ENCODE peak calls at places on chromosomes 12 and 14, in five cellular contexts. D is ovary; V is right atrium auricular region; Y is naive thymus-derived CD4-positive, alpha-beta T cell; B is GM23338. J is an unnamed sample.

GRCh38 chr12:16555630-16556029 is 50.3 kb downstream of the LMO3 start:
- DNase-seq in Y (no peak), B (peak; percentile 60), V (no peak), D (no peak), J (no peak)

GRCh38 chr14:61558271-61558670 is 137.0 kb upstream of the HIF1A start:
- DNase-seq in V (peak; percentile 57), Y (no peak), D (no peak), B (no peak), J (no peak)

GRCh38 chr12:24952389-24952788 is 3.5 kb upstream of the BCAT1 start:
- DNase-seq in V (no peak), B (no peak), D (no peak), Y (no peak), J (no peak)

GRCh38 chr14:35607380-35607779 is 73.4 kb downstream of the INSM2 start:
- DNase-seq in D (no peak), B (no peak), V (no peak), Y (no peak), J (no peak)

GRCh38 chr12:111757361-111758119 is 9.2 kb upstream of the ALDH2 start:
- DNase-seq in B (no peak), V (peak; percentile 67), Y (no peak), D (no peak), J (no peak)

GRCh38 chr12:111728795-111729194 is 37.9 kb upstream of the ALDH2 start:
- DNase-seq in D (no peak), V (no peak), Y (no peak), B (no peak), J (no peak)

GRCh38 chr12:32467959-32468863 is 68.9 kb downstream of the FGD4 start:
- DNase-seq in B (no peak), D (no peak), V (no peak), Y (no peak), J (no peak)

GRCh38 chr12:92075425-92075891 is 70.2 kb downstream of the BTG1 start:
- DNase-seq in Y (no peak), V (no peak), D (no peak), B (no peak), J (no peak)

GRCh38 chr12:69779928-69780327 is 41.3 kb downstream of the RAB3IP start:
- DNase-seq in D (no peak), Y (no peak), V (no peak), B (peak; percentile 81), J (no peak)

GRCh38 chr12:80701388-80701787 is 6.0 kb upstream of the MYF6 start:
- DNase-seq in D (no peak), Y (no peak), V (no peak), B (no peak), J (no peak)

GRCh38 chr14:104936361-104937155 is 11.9 kb downstream of the PLD4 start:
- DNase-seq in Y (no peak), B (no peak), D (peak; percentile 33), V (no peak), J (no peak)

GRCh38 chr14:89158701-89159100 is 258.3 kb downstream of the FOXN3 start:
- DNase-seq in D (no peak), Y (no peak), B (no peak), V (no peak), J (no peak)

GRCh38 chr14:75249251-75249957 is 29.2 kb upstream of the FOS start:
- DNase-seq in D (no peak), B (peak; percentile 61), V (no peak), Y (peak; percentile 95), J (peak; percentile 96)

GRCh38 chr12:50934371-50934851 is 17.9 kb upstream of the HIGD1C start:
- DNase-seq in Y (no peak), V (no peak), D (no peak), B (no peak), J (no peak)

GRCh38 chr12:47820631-47821345 is 1.1 kb upstream of the HDAC7 start:
- DNase-seq in B (peak; percentile 92), V (peak; percentile 96), Y (no peak), D (peak; percentile 84), J (no peak)

GRCh38 chr12:19546027-19546426 is 106.7 kb downstream of the AEBP2 start:
- DNase-seq in Y (no peak), B (no peak), V (peak; percentile 65), D (no peak), J (no peak)

GRCh38 chr12:110159671-110160245 is 35.6 kb downstream of the IFT81 start:
- DNase-seq in V (no peak), D (no peak), Y (no peak), B (no peak), J (no peak)

GRCh38 chr14:87017335-87017734 is 975.6 kb downstream of the GALC start:
- DNase-seq in Y (no peak), D (no peak), V (no peak), B (peak; percentile 63), J (no peak)

GRCh38 chr12:80509781-80510556 is 65.9 kb downstream of the PTPRQ start:
- DNase-seq in B (no peak), Y (no peak), V (no peak), D (no peak), J (no peak)

GRCh38 chr14:70073924-70074566 is 114.7 kb downstream of the SLC8A3 start:
- DNase-seq in Y (no peak), D (peak; percentile 32), B (peak; percentile 90), V (peak; percentile 63), J (no peak)

GRCh38 chr14:105448706-105449111 is 25.9 kb upstream of the CRIP2 start:
- DNase-seq in D (peak; percentile 74), B (peak; percentile 88), V (peak; percentile 78), Y (peak; percentile 45), J (peak; percentile 55)

GRCh38 chr12:116665666-116666304 is 72.1 kb downstream of the SPRING1 start:
- DNase-seq in D (no peak), Y (no peak), V (no peak), B (peak; percentile 61), J (no peak)

GRCh38 chr12:124500232-124501079 is 67.0 kb downstream of the NCOR2 start:
- DNase-seq in D (no peak), B (peak; percentile 95), Y (no peak), V (no peak), J (no peak)

GRCh38 chr14:89011727-89012271 is 187.3 kb downstream of the TTC8 start:
- DNase-seq in V (no peak), Y (no peak), D (no peak), B (peak; percentile 47), J (no peak)

GRCh38 chr12:87660987-87661769 is 368.0 kb downstream of the C12orf50 start:
- DNase-seq in D (no peak), V (no peak), Y (no peak), B (no peak), J (no peak)

GRCh38 chr12:31005944-31006361 is 67.7 kb upstream of the DDX11 start:
- DNase-seq in V (no peak), D (no peak), B (no peak), Y (no peak), J (no peak)

GRCh38 chr12:30023186-30023585 is 239.4 kb upstream of the TMTC1 start:
- DNase-seq in B (no peak), Y (no peak), V (no peak), D (no peak), J (no peak)

GRCh38 chr14:59482471-59483331 is 1.5 kb downstream of the L3HYPDH start:
- DNase-seq in V (no peak), D (no peak), B (no peak), Y (no peak), J (no peak)

GRCh38 chr12:10211975-10212622 is 578 bp upstream of the GABARAPL1 start:
- DNase-seq in V (peak; percentile 99), Y (peak; percentile 83), D (peak; percentile 98), B (peak; percentile 94), J (peak; percentile 81)

GRCh38 chr14:92890830-92891598 is 31.9 kb upstream of the CHGA start:
- DNase-seq in B (no peak), D (no peak), Y (no peak), V (no peak), J (no peak)

GRCh38 chr12:10636611-10637010 is 23.2 kb upstream of the MAGOHB start:
- DNase-seq in B (peak; percentile 11), Y (no peak), V (no peak), D (no peak), J (no peak)

GRCh38 chr12:113479578-113480335 is 8.1 kb upstream of the LHX5 start:
- DNase-seq in B (peak; percentile 92), Y (no peak), V (no peak), D (peak; percentile 67), J (no peak)

GRCh38 chr12:104351023-104351983 is 47.8 kb downstream of the EID3 start:
- DNase-seq in B (peak; percentile 37), Y (no peak), D (no peak), V (peak; percentile 51), J (no peak)
- H3K27ac ChIP-seq in B (peak overlapping the region; percentile 63), Y (no peak overlapping the region), D (no peak overlapping the region), V (no peak overlapping the region), J (no peak overlapping the region)

GRCh38 chr12:108514468-108514972 is 557 bp upstream of the FICD start:
- DNase-seq in V (no peak), B (no peak), Y (no peak), D (no peak), J (no peak)
- H3K4me3 ChIP-seq in V (peak overlapping the region; percentile 85), B (peak overlapping the region; percentile 91), Y (peak overlapping the region; percentile 81), D (peak overlapping the region; percentile 26), J (peak overlapping the region; percentile 55)

GRCh38 chr14:99909500-99910064 is 116.4 kb downstream of the EML1 start:
- DNase-seq in Y (no peak), B (no peak), D (no peak), V (no peak), J (no peak)

GRCh38 chr14:99910337-99911268 is 117.4 kb downstream of the EML1 start:
- DNase-seq in Y (no peak), B (no peak), V (no peak), D (no peak), J (no peak)

GRCh38 chr14:99907761-99908652 is 114.8 kb downstream of the EML1 start:
- DNase-seq in D (no peak), V (no peak), B (no peak), Y (no peak), J (no peak)

GRCh38 chr14:99905121-99905520 is 111.9 kb downstream of the EML1 start:
- DNase-seq in V (no peak), Y (no peak), D (no peak), B (no peak), J (no peak)

DNA sequence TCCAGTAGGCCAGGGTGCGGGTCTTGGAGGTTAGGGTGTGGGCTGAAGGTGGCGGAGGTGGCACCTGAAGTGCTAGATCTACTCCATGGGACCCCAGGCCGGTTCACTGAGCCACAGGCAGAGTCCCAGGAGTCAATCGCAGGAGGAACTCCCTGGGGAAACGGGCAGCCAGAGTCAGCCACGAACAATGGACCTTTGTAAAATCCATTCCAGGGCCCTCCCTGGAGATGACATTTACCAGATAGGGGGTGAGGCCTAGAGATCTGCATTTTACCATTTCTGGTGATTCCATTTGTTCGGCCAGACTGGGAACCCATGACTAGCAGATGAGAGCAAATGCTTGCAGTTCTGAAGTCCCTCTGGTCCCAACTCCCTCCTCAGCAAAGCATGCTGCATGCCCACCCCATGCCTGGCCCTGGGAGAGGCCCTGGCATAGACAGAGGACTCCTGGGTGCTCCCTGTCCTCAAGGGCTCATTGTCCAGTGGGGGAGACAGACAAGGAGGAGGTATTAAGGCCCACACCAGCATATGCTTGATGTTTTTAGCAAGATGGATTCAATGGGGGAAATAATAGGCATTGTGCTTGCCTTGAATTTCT is 115.5 kb downstream of the EML1 start:
- DNase-seq in V (no peak), D (no peak), Y (no peak), B (no peak), J (no peak)
- H3K36me3 ChIP-seq in V (peaks cover 37% of the 10 kb centered on the region), D (no peaks in the 10 kb centered on the region), Y (no peaks in the 10 kb centered on the region), B (no peaks in the 10 kb centered on the region), J (no peaks in the 10 kb centered on the region)

DNA sequence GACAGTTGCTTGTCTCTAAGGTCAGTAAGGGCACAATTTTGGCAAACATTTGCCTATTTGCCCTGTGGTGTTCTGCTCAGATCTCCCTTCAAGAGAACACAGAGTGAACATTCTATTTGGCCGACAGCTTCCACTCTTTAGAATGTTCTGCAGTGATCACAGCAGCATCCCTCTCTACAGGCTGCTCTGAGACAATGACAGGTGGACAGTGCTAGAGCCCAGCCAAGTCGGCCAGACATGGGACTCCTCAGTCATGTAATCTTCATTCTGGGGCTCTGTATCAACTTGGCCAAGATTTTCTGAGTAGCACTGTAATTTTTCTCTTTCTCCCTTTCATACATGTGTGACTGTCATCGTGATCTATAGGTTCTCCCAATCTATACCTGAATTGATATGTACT is 34.8 kb downstream of the TIMELESS start:
- DNase-seq in V (no peak), D (no peak), B (no peak), Y (no peak), J (no peak)
- H3K27ac ChIP-seq in V (no peak overlapping the region), D (no peak overlapping the region), B (no peak overlapping the region), Y (no peak overlapping the region), J (no peak overlapping the region)